ENCODE peak calls at places on chromosomes 6 and 20, in four cellular contexts. Y is HL-60, H is transverse colon, A is stomach. E is an unnamed sample.

GRCh38 chr20:17281478-17281877 is 54.6 kb downstream of the PCSK2 start:
- DNase-seq in Y (no peak), H (no peak), A (no peak), E (peak)

GRCh38 chr20:16666272-16666671 is 63.6 kb upstream of the SNRPB2 start:
- DNase-seq in Y (no peak), A (no peak), H (no peak), E (no peak)

GRCh38 chr6:40171343-40171742 is 237.1 kb upstream of the MOCS1 start:
- DNase-seq in H (no peak), Y (no peak), A (no peak), E (no peak)

GRCh38 chr20:37627060-37627766 is 66.6 kb upstream of the CTNNBL1 start:
- DNase-seq in Y (peak), A (no peak), H (no peak), E (peak)

GRCh38 chr6:10991115-10991514 is 53.0 kb downstream of the ELOVL2 start:
- DNase-seq in Y (no peak), A (no peak), H (no peak), E (no peak)

GRCh38 chr6:107957165-107957908 is 671 bp downstream of the SEC63 start:
- DNase-seq in A (peak), Y (peak), H (peak), E (no peak)

GRCh38 chr6:23013776-23014175 is 444.4 kb downstream of the HDGFL1 start:
- DNase-seq in H (no peak), Y (no peak), A (no peak), E (no peak)

GRCh38 chr20:26243731-26244130 is 547.1 kb upstream of the ZNF337 start:
- DNase-seq in Y (no peak), H (no peak), A (no peak), E (no peak)

GRCh38 chr6:123803862-123804681 is at the start of gene NKAIN2:
- DNase-seq in Y (no peak), H (no peak), A (no peak), E (no peak)

GRCh38 chr20:36542019-36542488 is 735 bp downstream of the MYL9 start:
- DNase-seq in A (no peak), H (peak), Y (no peak), E (peak)

GRCh38 chr20:1434571-1435336 is 31.9 kb downstream of the NSFL1C start:
- DNase-seq in Y (peak), H (peak), A (peak), E (no peak)

GRCh38 chr6:21053612-21054011 is 519.4 kb downstream of the CDKAL1 start:
- DNase-seq in H (no peak), Y (no peak), A (no peak), E (no peak)

GRCh38 chr6:4134841-4135664 is at the start of gene ECI2:
- DNase-seq in A (peak), H (peak), Y (peak), E (no peak)

GRCh38 chr6:65900928-65901327 is 193.9 kb upstream of the EYS start:
- DNase-seq in H (no peak), A (no peak), Y (no peak), E (no peak)

GRCh38 chr20:6164421-6165341 is 41.9 kb upstream of the FERMT1 start:
- DNase-seq in Y (no peak), H (no peak), A (no peak), E (peak)

GRCh38 chr6:137313928-137314855 is 95.0 kb upstream of the IFNGR1 start:
- DNase-seq in H (peak), Y (no peak), A (peak), E (peak)

GRCh38 chr6:73299171-73300073 is 36.4 kb upstream of the KHDC1 start:
- DNase-seq in A (no peak), Y (no peak), H (no peak), E (no peak)

GRCh38 chr6:111707773-111708172 is 102.1 kb upstream of the TRAF3IP2 start:
- DNase-seq in H (no peak), A (no peak), Y (no peak), E (no peak)

GRCh38 chr6:45714795-45715507 is 300.7 kb downstream of the CLIC5 start:
- DNase-seq in H (peak), Y (no peak), A (peak), E (peak)

GRCh38 chr6:134161036-134161435 is 108.6 kb upstream of the SLC2A12 start:
- DNase-seq in H (no peak), A (no peak), Y (no peak), E (no peak)

GRCh38 chr6:56709650-56710049 is 67.0 kb upstream of the DST start:
- DNase-seq in H (no peak), A (no peak), Y (no peak), E (no peak)

GRCh38 chr6:127117979-127118504 is 429 bp upstream of the RSPO3 start:
- DNase-seq in A (no peak), Y (no peak), H (no peak), E (no peak)

GRCh38 chr6:15077006-15077405 is 168.9 kb upstream of the JARID2 start:
- DNase-seq in H (no peak), A (no peak), Y (no peak), E (no peak)

GRCh38 chr6:87684895-87685654 is 17.0 kb downstream of the AKIRIN2 start:
- DNase-seq in A (no peak), Y (no peak), H (no peak), E (no peak)

GRCh38 chr20:19975901-19976300 is 41.3 kb upstream of the NAA20 start:
- DNase-seq in Y (no peak), H (no peak), A (peak), E (no peak)

GRCh38 chr6:140663772-140664171 is 1289.3 kb upstream of the CITED2 start:
- DNase-seq in A (no peak), H (no peak), Y (no peak), E (no peak)

GRCh38 chr6:138805431-138805830 is 9.5 kb downstream of the ECT2L start:
- DNase-seq in H (no peak), A (no peak), Y (no peak), E (no peak)

GRCh38 chr6:3534599-3534998 is 77.7 kb upstream of the SLC22A23 start:
- DNase-seq in H (no peak), A (no peak), Y (no peak), E (no peak)

GRCh38 chr20:4633780-4634179 is 87.9 kb upstream of the PRND start:
- DNase-seq in H (no peak), Y (no peak), A (no peak), E (no peak)

GRCh38 chr20:21099653-21100589 is 6.2 kb downstream of the LINC00237 start:
- DNase-seq in H (peak), A (peak), Y (peak), E (no peak)

DNA sequence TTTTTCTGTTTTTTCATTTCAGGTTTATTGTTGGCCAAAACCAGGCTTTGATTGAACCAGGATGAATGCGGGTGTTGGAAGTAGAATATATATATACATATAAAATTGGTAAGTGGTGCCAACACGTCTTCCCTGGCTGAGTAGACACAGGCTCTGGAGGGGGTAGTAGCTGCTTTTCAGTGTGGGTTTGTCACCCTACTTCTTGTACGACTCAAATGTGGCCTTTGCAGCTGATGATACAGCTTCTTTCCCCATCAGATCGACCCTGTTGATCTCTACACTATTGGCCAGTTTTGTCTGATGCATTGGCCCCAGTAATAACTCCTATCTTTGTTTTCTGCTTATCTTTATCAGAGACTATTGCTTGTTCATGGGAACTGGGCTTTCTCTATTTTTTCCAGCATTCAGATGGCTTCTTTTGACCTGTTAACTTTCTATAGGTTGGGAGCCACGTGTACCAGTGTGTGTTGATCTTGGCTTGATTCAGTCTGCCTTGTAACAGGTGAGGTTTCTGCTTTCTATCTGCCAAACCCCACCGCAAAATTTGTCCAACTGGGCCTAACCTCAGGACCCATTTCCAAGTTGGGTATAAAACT is 2.7 kb upstream of the ZNFX1 start:
- DNase-seq in A (no peak), Y (no peak), H (no peak), E (no peak)
- TF ChIP-seq POLR2AphosphoS5 in A (no peak), Y (no peak), H (no peak), E (no peak)

GRCh38 chr6:167077241-167077932 is 45.5 kb upstream of the CCR6 start:
- DNase-seq in H (no peak), A (no peak), Y (no peak), E (no peak)

GRCh38 chr6:167078745-167079144 is 44.2 kb upstream of the CCR6 start:
- DNase-seq in H (no peak), A (no peak), Y (no peak), E (no peak)

DNA sequence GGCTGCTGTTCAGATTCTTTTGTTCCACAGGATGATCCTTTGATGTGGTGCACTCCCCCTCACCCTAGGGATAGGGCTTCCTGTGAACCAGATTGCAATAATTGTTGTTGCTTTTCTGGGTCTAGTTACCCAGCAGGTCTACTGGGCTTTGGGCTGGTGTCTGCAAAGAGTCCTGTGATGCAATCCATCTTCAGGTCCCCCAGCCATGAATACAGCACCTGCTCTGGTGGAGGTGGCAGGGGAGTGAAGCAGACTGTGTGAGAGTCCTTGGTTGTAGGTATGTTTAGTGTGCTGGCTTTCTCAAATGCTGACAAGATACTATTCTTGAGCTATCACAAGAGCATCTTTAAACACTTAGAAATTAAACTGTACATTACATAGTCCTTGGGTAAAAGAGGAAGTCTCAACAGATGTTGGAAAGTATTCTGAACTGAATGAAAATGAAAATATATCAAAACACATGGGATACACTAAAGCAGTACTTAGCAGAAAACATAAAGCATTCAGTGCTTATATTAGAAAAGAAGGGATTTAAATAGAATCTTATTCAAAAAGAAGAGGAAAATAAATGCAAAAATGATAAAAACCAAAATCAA is 49.1 kb upstream of the CCR6 start:
- DNase-seq in Y (no peak), H (no peak), A (no peak), E (no peak)
- TF ChIP-seq CTCF in Y (no peak), H (no peak), A (no peak), E (no peak)

GRCh38 chr6:125746731-125747588 is 2.5 kb upstream of the HEY2 start:
- DNase-seq in A (peak), H (peak), Y (no peak), E (no peak)
- TF ChIP-seq POLR2AphosphoS5 in A (peak), H (no peak), Y (no peak), E (no peak)

GRCh38 chr20:10376271-10377075 is 57.5 kb downstream of the MKKS start:
- DNase-seq in Y (no peak), A (no peak), H (no peak), E (no peak)

GRCh38 chr20:10385850-10386544 is 48.0 kb downstream of the MKKS start:
- DNase-seq in H (no peak), A (no peak), Y (no peak), E (no peak)

GRCh38 chr20:10379761-10380160 is 54.3 kb downstream of the MKKS start:
- DNase-seq in H (no peak), A (no peak), Y (no peak), E (no peak)

GRCh38 chr20:10381477-10381876 is 52.5 kb downstream of the MKKS start:
- DNase-seq in Y (no peak), A (no peak), H (no peak), E (no peak)
- TF ChIP-seq CTCF in Y (no peak), A (no peak), H (no peak), E (no peak)

GRCh38 chr6:27247133-27247836 is at the start of gene PRSS16:
- DNase-seq in A (no peak), H (no peak), Y (no peak), E (no peak)
- TF ChIP-seq POLR2AphosphoS5 in A (no peak), H (no peak), Y (no peak), E (no peak)

DNA sequence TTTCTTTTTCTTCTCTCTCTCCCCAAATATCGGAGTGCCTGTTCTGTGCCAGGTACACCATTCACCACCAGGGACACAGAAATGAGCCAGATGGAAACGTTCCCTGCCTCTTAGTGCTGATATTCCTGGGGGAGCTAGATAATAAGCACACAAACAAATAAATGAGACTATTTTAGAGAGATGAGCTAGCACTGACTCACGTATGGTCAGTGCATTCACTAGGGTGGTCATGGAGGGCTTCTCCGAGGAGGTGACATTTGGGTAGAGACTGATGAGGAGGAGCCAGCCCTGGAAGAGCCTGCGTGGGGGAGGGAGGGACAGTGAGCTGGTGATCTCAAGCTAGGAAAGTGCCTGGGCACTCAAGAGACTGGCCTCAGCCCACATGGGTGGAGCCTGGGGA is 252.3 kb upstream of the KCNG1 start:
- DNase-seq in A (no peak), H (no peak), Y (no peak), E (no peak)
- TF ChIP-seq CTCF in A (no peak), H (no peak), Y (no peak), E (no peak)

DNA sequence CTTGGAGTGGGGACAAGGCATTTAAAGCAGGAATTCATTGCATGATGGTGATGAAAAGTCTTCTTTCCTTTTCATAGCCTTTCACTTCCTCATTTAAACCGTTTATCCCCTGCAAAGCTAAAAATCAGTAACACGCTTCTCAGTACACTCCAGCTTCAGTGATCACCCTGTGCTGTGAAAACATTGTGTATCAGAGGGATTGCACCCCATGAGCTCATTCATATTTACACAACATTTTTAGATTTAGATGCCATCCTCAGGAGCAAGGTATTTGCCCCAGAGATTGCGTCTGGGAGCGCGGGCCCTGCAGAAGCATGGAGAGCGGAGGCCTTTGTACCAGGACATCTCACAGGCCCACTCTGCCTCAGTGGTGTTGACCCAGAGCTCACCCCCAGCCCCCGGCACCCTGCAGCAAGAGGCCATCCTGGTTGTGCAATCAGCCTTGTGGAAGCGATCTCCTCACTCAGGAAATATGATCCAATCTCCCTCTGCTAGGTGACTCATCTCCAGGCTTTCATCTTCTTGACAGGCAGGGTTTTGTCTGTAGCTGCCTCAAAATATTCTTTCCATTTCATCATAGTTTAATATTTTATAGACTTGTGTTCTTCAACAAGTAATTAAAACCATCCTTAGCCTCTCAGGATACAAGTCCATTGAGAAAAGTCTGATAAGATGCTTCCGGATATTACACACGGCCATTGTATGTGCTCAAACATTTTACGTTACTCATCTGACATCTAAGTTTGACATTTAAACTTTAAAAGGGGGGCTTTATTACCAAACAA is 38.9 kb upstream of the THBS2 start:
- DNase-seq in A (no peak), Y (peak), H (no peak), E (peak)
- TF ChIP-seq POLR2AphosphoS5 in A (peak), Y (no peak), H (no peak), E (peak)